ENCODE peak calls at places on chromosomes 2 and 18, in nine cellular contexts. X is A549; O is CD4-positive, CD25-positive, alpha-beta regulatory T cell; L is coronary artery; U is GM23338; H is neural progenitor cell; Q is left ventricle myocardium inferior; B is psoas muscle; Z is stomach. C is an unnamed sample.

GRCh38 chr2:141899740-141900139 is 231.1 kb downstream of the LRP1B start:
- DNase-seq in U (no peak), H (no peak), X (no peak), B (no peak), L (no peak), Z (no peak), Q (no peak), O (no peak), C (no peak)

GRCh38 chr2:203812294-203813221 is 55.0 kb upstream of the CTLA4 start:
- DNase-seq in U (no peak), X (no peak), Z (no peak), Q (no peak), H (no peak), O (no peak), L (no peak), B (no peak), C (no peak)

GRCh38 chr2:192067631-192068030 is 127.1 kb downstream of the TMEFF2 start:
- DNase-seq in L (no peak), X (no peak), U (no peak), H (no peak), B (no peak), Z (no peak), Q (no peak), O (no peak), C (no peak)

GRCh38 chr2:211901226-211901625 is 637.4 kb downstream of the ERBB4 start:
- DNase-seq in Q (no peak), U (no peak), O (no peak), H (no peak), B (no peak), Z (no peak), X (no peak), L (no peak), C (no peak)

GRCh38 chr2:54009549-54009948 is 38.8 kb upstream of the PSME4 start:
- DNase-seq in Q (no peak), H (no peak), O (no peak), X (no peak), U (no peak), B (no peak), L (no peak), Z (no peak), C (no peak)

GRCh38 chr2:1816414-1816911 is 72.1 kb upstream of the PXDN start:
- DNase-seq in U (no peak), O (no peak), X (no peak), B (peak), H (no peak), Z (no peak), L (no peak), Q (peak), C (no peak)

GRCh38 chr18:62768172-62768943 is 53.0 kb downstream of the PHLPP1 start:
- DNase-seq in Z (no peak), L (no peak), Q (no peak), H (no peak), O (no peak), X (no peak), B (no peak), U (no peak), C (no peak)

GRCh38 chr2:184597571-184597980 is 753 bp upstream of the ZNF804A start:
- DNase-seq in B (no peak), L (no peak), Q (peak), Z (no peak), O (no peak), H (peak), U (peak), X (no peak), C (peak)

GRCh38 chr2:162072181-162072702 is 1.8 kb downstream of the DPP4 start:
- DNase-seq in L (no peak), Q (no peak), X (no peak), H (no peak), B (no peak), O (peak), Z (no peak), U (no peak), C (no peak)

GRCh38 chr18:66013976-66014375 is 263.2 kb downstream of the CDH7 start:
- DNase-seq in O (no peak), L (no peak), Z (no peak), U (no peak), H (no peak), X (no peak), Q (no peak), B (no peak), C (no peak)

DNA sequence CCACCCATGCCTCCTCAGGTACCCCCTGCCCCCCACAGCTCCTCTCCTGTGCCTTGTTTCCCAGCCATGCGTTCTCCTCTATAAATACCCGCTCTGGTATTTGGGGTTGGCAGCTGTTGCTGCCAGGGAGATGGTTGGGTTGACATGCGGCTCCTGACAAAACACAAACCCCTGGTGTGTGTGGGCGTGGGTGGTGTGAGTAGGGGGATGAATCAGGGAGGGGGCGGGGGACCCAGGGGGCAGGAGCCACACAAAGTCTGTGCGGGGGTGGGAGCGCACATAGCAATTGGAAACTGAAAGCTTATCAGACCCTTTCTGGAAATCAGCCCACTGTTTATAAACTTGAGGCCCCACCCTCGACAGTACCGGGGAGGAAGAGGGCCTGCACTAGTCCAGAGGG is 803 bp upstream of the DES start:
- DNase-seq in X (no peak), B (peak), O (no peak), Z (no peak), U (no peak), L (no peak), H (no peak), Q (peak), C (no peak)
- H3K27ac ChIP-seq in X (no peak), B (peak), O (no peak), Z (peak), U (no peak), L (peak), H (no peak), Q (peak), C (no peak)

GRCh38 chr18:7382631-7383335 is 151.9 kb downstream of the LRRC30 start:
- DNase-seq in L (no peak), U (no peak), Q (no peak), B (no peak), H (no peak), Z (no peak), X (no peak), O (no peak), C (no peak)
- H3K27ac ChIP-seq in L (no peak), U (no peak), Q (peak), B (no peak), H (no peak), Z (no peak), X (no peak), O (no peak), C (no peak)

DNA sequence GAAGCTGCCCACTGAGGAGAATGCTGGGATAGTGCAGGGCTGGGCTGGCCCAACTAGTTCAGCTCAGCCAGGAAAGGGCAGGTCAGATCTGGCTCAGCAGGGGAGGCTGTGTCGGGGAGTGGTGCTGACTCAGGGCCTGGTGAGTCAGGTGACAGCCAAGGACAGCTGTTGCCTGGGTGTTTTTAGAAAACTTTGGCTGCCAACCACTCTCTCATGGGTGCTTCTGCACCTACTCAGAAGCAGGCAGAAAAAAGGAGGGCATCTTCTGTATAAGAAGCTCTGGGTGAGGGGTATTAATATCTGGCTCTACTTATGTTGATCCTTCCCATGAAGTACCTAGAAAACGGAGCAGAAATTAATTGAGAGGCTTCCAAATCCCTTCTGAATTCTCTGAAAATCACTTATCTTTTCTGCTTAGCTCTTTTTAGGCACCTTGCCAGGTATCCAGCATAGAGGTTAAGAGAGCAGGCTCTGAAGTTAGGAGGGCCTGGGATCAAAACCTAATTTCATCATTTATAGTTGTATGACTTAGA is 15.6 kb upstream of the RAB10 start:
- DNase-seq in Q (peak), O (peak), L (peak), Z (peak), H (peak), X (peak), B (peak), U (peak), C (peak)
- H3K27ac ChIP-seq in Q (peak), O (no peak), L (peak), Z (peak), H (no peak), X (peak), B (peak), U (no peak), C (no peak)

DNA sequence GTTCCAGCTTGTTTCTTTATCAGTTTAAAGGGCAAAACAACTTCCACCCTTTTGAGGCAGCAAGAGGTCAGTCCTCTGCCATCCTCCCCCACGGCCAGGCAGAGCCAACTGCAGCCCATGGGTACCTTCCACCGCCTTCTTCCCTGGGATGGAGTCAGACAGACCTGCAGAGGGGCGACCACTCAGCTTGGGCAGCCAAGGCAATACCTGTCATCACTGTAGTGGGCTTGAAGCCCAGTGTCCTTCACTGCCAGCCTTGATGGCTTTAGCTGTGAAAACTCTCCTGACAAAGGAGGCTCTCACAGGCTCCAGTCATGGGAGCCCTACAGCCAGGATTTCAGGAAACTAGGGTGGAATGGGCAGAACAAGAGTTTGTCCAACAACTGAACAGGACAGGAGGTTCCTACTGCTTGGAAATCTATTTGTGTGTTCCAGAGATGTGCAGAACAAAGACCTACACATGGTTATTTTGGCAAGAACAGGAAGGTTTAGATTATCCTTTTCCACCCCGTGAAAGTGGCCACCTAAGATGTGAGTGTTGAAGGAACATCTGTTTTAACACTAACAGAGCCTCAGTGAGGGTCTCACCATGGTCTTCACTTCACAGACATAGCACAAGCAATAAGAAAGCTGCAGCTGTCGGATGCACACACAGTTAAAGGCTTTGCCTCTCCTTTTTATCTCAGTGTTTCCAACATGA is 93.9 kb upstream of the RMDN2 start:
- DNase-seq in H (no peak), U (no peak), Q (peak), B (no peak), O (no peak), L (no peak), X (no peak), Z (no peak), C (no peak)
- H3K27ac ChIP-seq in H (no peak), U (no peak), Q (peak), B (no peak), O (no peak), L (no peak), X (peak), Z (no peak), C (no peak)

DNA sequence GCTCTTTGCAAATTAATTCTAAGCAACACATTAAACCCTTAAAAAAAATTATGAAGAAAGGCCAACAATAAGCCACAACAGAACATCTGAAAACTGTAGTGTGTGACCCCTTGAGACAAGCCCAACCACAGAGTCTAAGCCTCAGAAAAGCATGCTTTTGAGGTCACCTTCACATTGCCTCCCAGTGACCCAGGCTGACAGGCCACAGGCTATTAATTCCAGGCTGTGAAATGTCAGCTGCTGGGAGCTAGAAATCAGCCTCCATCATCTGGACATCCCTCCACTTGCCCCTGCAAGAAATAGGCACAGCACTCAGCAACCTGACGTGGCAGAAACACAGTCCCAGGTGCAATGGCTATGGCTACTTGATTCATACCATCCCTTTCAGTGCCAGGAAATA is 179.4 kb upstream of the ZFP36L2 start:
- DNase-seq in Z (no peak), H (no peak), L (no peak), O (no peak), U (no peak), Q (no peak), X (no peak), B (no peak), C (peak)
- H3K27ac ChIP-seq in Z (no peak), H (no peak), L (no peak), O (no peak), U (no peak), Q (peak), X (peak), B (no peak), C (no peak)

GRCh38 chr18:58640428-58640805 is 11.5 kb upstream of the ALPK2 start:
- DNase-seq in X (no peak), Q (no peak), Z (no peak), B (no peak), H (peak), O (no peak), L (no peak), U (peak), C (no peak)
- H3K27ac ChIP-seq in X (peak), Q (no peak), Z (no peak), B (no peak), H (no peak), O (peak), L (no peak), U (peak), C (no peak)

DNA sequence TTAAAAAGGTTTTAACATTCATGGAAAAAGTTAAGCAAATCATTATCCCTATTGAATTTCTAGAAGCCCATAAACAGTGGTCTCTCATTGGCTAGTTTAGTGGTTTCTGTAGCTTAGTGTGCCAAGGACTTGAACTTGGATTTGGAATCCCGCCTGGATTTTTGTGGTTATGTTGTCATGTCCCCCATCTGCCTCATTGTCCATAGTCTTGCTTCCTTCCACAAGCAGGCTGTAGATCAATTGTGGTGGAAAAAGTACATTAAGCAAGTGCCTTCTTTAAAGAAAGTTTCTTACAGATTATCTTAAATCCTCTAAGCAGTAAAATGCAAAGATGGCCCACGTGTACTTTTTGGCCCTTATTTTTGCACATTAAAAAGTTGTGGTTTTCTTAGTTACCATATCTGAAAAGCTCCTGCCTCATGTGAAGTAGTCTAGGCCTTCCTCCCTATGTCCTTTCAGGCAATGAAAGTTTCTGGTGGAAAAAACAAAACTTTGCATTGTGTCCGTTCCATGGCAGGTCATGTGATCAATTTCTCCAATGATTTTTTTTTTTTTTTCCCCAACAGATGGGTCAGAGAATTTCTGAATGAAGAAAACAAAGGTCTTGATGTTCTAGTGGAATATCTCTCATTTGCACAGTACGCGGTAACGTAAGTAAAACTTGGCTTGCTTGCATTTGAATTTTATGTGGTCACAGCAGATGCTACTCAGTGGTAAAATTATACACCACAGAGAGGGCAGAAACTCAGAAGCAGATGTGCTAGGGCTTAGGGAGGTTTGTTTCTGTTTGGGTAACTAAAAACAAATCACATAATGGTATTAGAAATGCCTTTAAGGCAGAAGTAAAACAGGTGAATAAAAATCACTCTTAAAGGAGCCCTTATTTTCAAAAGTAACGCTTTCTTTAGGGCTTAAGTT is 158.8 kb downstream of the PRPF40A start:
- DNase-seq in Z (no peak), O (no peak), U (no peak), H (no peak), X (no peak), Q (no peak), L (no peak), B (no peak), C (no peak)
- H3K27ac ChIP-seq in Z (no peak), O (no peak), U (no peak), H (no peak), X (no peak), Q (no peak), L (no peak), B (no peak), C (no peak)

GRCh38 chr2:222840060-222840802 is 20.6 kb upstream of the ACSL3 start:
- DNase-seq in X (no peak), L (no peak), O (no peak), B (no peak), U (no peak), Z (no peak), H (no peak), Q (no peak), C (no peak)

GRCh38 chr2:222837643-222838056 is 23.2 kb upstream of the ACSL3 start:
- DNase-seq in H (no peak), L (no peak), U (no peak), B (no peak), Z (no peak), X (peak), Q (no peak), O (no peak), C (no peak)

GRCh38 chr2:222844323-222844722 is 16.5 kb upstream of the ACSL3 start:
- DNase-seq in U (no peak), Q (no peak), Z (no peak), L (no peak), B (no peak), O (no peak), X (peak), H (no peak), C (no peak)

GRCh38 chr2:222842517-222843174 is 18.2 kb upstream of the ACSL3 start:
- DNase-seq in Q (no peak), L (no peak), X (peak), U (no peak), Z (no peak), B (no peak), O (no peak), H (no peak), C (no peak)
- H3K27ac ChIP-seq in Q (no peak), L (no peak), X (peak), U (no peak), Z (peak), B (peak), O (no peak), H (no peak), C (no peak)

GRCh38 chr18:47930844-47931706 is 616 bp upstream of the SMAD2 start:
- DNase-seq in L (peak), X (peak), B (peak), Q (peak), O (peak), H (peak), Z (peak), U (peak), C (peak)
- H3K27ac ChIP-seq in L (peak), X (peak), B (peak), Q (peak), O (peak), H (peak), Z (peak), U (peak), C (peak)

DNA sequence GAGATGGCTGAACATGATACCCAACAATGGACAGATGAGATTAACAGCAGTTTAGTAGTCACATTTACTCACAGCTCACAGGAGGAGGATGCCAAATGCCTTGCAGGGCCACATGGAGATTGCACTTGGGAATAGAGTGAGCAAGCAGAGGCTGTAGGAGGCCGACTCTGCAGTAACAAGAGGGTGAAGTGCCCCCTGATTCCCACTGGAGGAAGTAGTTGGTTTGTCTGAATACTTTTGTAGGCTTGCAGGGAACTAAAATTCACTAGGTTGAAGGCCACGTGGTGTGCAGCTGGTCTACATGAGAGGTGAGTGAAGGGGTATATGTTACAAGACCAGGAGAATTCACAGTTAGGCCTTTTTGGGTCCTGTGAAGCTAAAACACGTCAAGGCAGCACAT is 419.3 kb upstream of the TNP1 start:
- DNase-seq in H (no peak), X (no peak), O (no peak), B (no peak), U (no peak), Q (no peak), L (no peak), Z (no peak), C (no peak)
- H3K27ac ChIP-seq in H (no peak), X (peak), O (no peak), B (peak), U (no peak), Q (peak), L (no peak), Z (peak), C (no peak)